ENCODE peak calls at places on chromosomes 16 and 17, in five cellular contexts. I is PC-3, S is H9, W is SK-N-SH, Y is IMR-90. Q is an unnamed sample.

GRCh38 chr16:68707341-68708152 is 29.5 kb upstream of the CDH1 start:
- DNase-seq in I (peak), S (peak), W (no peak), Y (no peak), Q (peak)

GRCh38 chr16:89829630-89830437 is 1.6 kb downstream of the SPIRE2 start:
- DNase-seq in I (no peak), S (no peak), W (no peak), Y (no peak), Q (no peak)

GRCh38 chr16:55944377-55944802 is 69.2 kb upstream of the CES5A start:
- DNase-seq in I (peak), S (peak), W (peak), Y (peak), Q (peak)

GRCh38 chr17:4900231-4901107 is 1.1 kb downstream of the C17orf107 start:
- DNase-seq in I (no peak), S (peak), W (no peak), Y (no peak), Q (no peak)

GRCh38 chr17:72113751-72114150 is 7.1 kb upstream of the SOX9 start:
- DNase-seq in I (no peak), S (no peak), W (peak), Y (no peak), Q (no peak)

GRCh38 chr16:66399930-66400329 is 27.2 kb upstream of the BEAN1 start:
- DNase-seq in I (no peak), S (no peak), W (peak), Y (no peak), Q (no peak)

GRCh38 chr17:8788998-8789397 is 10.2 kb downstream of the MFSD6L start:
- DNase-seq in I (no peak), S (no peak), W (no peak), Y (no peak), Q (no peak)

GRCh38 chr17:76276461-76277299 is 11.5 kb downstream of the UBALD2 start:
- DNase-seq in I (peak), S (no peak), W (peak), Y (peak), Q (no peak)

GRCh38 chr16:50093607-50094570 is 28.1 kb downstream of the HEATR3 start:
- DNase-seq in I (no peak), S (no peak), W (no peak), Y (no peak), Q (peak)

GRCh38 chr16:89962754-89963498 is 14.4 kb downstream of the DEF8 start:
- DNase-seq in I (no peak), S (no peak), W (no peak), Y (no peak), Q (no peak)

GRCh38 chr17:56638536-56639177 is 45.2 kb downstream of the NOG start:
- DNase-seq in I (no peak), S (no peak), W (no peak), Y (no peak), Q (no peak)

GRCh38 chr16:54627616-54628015 is 303.0 kb upstream of the IRX5 start:
- DNase-seq in I (no peak), S (no peak), W (no peak), Y (no peak), Q (no peak)
- H2AFZ ChIP-seq in I (no peak), S (no peak), W (no peak), Y (no peak), Q (peak)

DNA sequence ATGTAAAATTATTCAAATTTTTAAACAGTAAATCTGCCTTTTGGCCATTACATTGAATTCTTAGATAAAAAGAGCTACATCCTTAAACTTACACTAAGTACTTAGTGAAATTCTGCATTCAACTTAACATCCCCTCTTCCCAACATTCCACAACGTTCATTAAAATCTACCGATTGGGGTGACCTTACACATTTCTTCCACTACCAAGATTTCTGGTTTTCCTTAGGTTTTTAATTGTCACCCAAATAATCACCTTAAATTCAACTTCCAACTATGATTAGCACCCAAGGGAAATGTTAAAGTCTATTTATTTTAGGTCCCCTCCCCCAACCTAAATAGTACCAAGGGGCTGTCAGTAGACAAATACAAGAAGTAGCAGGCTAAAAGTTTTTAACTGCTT is 4.9 kb downstream of the SRSF1 start:
- DNase-seq in I (no peak), S (no peak), W (no peak), Y (no peak), Q (no peak)
- H3K9ac ChIP-seq in I (no peak), S (no peak), W (peak), Y (no peak), Q (no peak)

GRCh38 chr17:40554646-40555295 is 10.5 kb downstream of the CCR7 start:
- DNase-seq in I (no peak), S (peak), W (no peak), Y (no peak), Q (no peak)
- H2AFZ ChIP-seq in I (no peak), S (no peak), W (no peak), Y (peak), Q (no peak)

DNA sequence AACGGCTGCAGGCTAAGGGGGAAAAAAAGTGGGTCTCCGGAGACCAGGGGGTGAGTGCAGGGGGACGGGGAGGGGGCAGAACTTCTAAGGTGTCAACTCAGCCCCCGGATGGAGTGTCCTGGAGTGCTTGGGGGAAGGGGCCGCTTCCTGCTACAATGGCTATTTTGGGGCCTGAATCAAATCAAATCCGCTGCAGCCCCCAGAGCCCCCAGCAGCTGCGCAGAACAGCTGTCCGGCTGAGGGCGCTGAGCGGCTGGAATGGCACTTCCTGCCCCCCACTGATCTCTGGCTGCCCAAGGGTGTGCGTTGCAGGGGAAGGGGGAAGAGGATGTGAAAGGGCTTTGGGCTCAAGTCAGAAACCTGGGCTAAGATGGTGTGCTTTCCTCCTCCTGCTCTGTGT is 24.2 kb upstream of the PHB1 start:
- DNase-seq in I (no peak), S (peak), W (peak), Y (no peak), Q (no peak)
- H3K9ac ChIP-seq in I (no peak), S (no peak), W (no peak), Y (no peak), Q (peak)

Q was measured in astrocyte.